ENCODE peak calls at places on chromosomes 4 and X, in eight cellular contexts. M is AG10803, R is A549, P is vagina, X is right atrium auricular region, Q is lower leg skin, I is NB4, T is ovary. G is an unnamed sample.

GRCh38 chr4:114041117-114041475 is 61.6 kb upstream of the ARSJ start:
- DNase-seq in M (peak), R (no peak), P (no peak), X (no peak), Q (no peak), I (no peak), T (no peak), G (no peak)

GRCh38 chr4:119271361-119272085 is 50.4 kb downstream of the FABP2 start:
- DNase-seq in M (no peak), R (no peak), P (no peak), X (no peak), Q (no peak), I (no peak), T (no peak), G (no peak)

GRCh38 chrX:64570204-64570603 is 175.0 kb upstream of the MTMR8 start:
- DNase-seq in M (no peak), R (no peak), P (no peak), X (no peak), Q (no peak), I (peak), T (no peak), G (no peak)

GRCh38 chr4:145895056-145895455 is 43.6 kb downstream of the ZNF827 start:
- DNase-seq in M (no peak), R (no peak), P (no peak), X (no peak), Q (no peak), I (no peak), T (no peak), G (no peak)

GRCh38 chrX:30831082-30831481 is 58.0 kb downstream of the TAB3 start:
- DNase-seq in M (no peak), R (no peak), P (no peak), X (no peak), Q (no peak), I (no peak), T (no peak), G (no peak)

GRCh38 chrX:18424482-18425198 is 768 bp upstream of the CDKL5 start:
- DNase-seq in M (peak), R (peak), P (no peak), X (no peak), Q (no peak), I (peak), T (peak), G (peak)

GRCh38 chrX:101410461-101410860 is 2.4 kb downstream of the HNRNPH2 start:
- DNase-seq in M (no peak), R (no peak), P (no peak), X (no peak), Q (no peak), I (no peak), T (no peak), G (no peak)

GRCh38 chr4:70930530-70931256 is 28.5 kb downstream of the MOB1B start:
- DNase-seq in M (no peak), R (no peak), P (no peak), X (no peak), Q (no peak), I (no peak), T (no peak), G (no peak)

GRCh38 chrX:23803931-23804381 is 21.0 kb downstream of the SAT1 start:
- DNase-seq in M (peak), R (peak), P (no peak), X (no peak), Q (no peak), I (no peak), T (no peak), G (peak)

GRCh38 chrX:23799469-23800065 is 16.6 kb downstream of the SAT1 start:
- DNase-seq in M (peak), R (no peak), P (no peak), X (no peak), Q (no peak), I (no peak), T (no peak), G (no peak)

GRCh38 chrX:23804578-23804977 is 21.6 kb downstream of the SAT1 start:
- DNase-seq in M (no peak), R (no peak), P (no peak), X (no peak), Q (no peak), I (no peak), T (no peak), G (no peak)

GRCh38 chrX:23805379-23805778 is 22.4 kb downstream of the SAT1 start:
- DNase-seq in M (no peak), R (no peak), P (no peak), X (no peak), Q (no peak), I (no peak), T (no peak), G (no peak)

DNA sequence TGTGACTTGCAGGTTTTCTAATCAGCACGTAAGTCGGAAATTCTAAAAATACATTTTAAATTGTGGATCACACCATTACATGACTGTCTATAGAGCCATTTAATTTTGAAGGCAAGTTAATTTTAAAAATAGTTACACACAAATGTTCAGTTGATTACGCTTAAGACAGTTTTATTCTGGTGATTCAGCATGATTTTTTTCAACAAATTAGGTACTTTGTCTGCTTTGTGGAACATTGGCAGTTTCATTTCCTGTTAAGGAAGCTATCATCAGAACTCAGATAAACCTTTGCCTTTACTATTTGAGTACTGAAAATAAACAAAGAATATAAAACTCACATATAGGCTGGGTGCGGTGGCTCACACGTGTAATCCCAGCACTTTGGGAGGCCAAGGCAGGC is 19.5 kb downstream of the SAT1 start:
- DNase-seq in M (no peak), R (no peak), P (no peak), X (no peak), Q (no peak), I (no peak), T (no peak), G (no peak)
- H3K4me3 ChIP-seq in M (no peak), R (no peak), P (no peak), X (no peak), Q (no peak), I (no peak), T (no peak), G (no peak)

DNA sequence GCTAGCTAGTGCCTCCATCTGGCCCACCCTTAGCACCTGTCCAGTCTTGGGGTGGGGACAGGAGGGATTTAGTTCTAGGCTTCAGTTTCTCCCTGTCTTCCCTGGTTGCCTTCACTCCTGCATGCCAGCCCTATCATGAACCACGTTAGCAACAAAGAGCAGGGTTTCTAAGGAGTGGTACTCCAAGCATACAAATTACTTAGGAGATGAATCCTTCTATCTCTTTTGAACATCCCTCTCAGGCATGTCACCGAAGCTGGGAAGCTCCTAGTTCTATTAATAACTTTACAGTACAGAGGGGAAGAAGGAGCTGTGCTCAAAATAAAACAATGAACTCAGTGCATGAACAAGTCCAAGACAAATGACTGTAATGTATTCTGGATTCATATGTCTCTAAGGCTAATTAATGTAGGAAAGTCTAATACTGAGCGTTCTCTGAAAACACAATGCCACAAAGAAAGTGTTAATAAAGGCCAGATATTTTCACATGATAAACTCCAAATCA is 450.6 kb upstream of the RASGEF1B start:
- DNase-seq in M (no peak), R (no peak), P (no peak), X (no peak), Q (no peak), I (no peak), T (no peak), G (no peak)
- TF ChIP-seq CTCF in M (no peak), R (no peak), P (no peak), X (no peak), Q (no peak), I (no peak), T (no peak), G (no peak)

GRCh38 chr4:105896461-105896939 is 1.2 kb downstream of the NPNT start:
- DNase-seq in M (no peak), R (no peak), P (no peak), X (no peak), Q (no peak), I (no peak), T (no peak), G (no peak)

GRCh38 chr4:105894570-105895323 is 524 bp upstream of the NPNT start:
- DNase-seq in M (peak), R (no peak), P (no peak), X (no peak), Q (no peak), I (no peak), T (no peak), G (no peak)

GRCh38 chr4:105895609-105896460 is 564 bp downstream of the NPNT start:
- DNase-seq in M (no peak), R (peak), P (no peak), X (no peak), Q (peak), I (no peak), T (no peak), G (peak)

GRCh38 chr4:105895324-105895608 is at the start of gene NPNT:
- DNase-seq in M (no peak), R (no peak), P (no peak), X (no peak), Q (no peak), I (no peak), T (no peak), G (no peak)

GRCh38 chr4:105896984-105897760 is 1.9 kb downstream of the NPNT start:
- DNase-seq in M (no peak), R (no peak), P (no peak), X (no peak), Q (no peak), I (no peak), T (no peak), G (no peak)
- H3K4me3 ChIP-seq in M (no peak), R (no peak), P (peak), X (no peak), Q (no peak), I (no peak), T (no peak), G (no peak)

GRCh38 chr4:44495136-44495535 is 46.5 kb upstream of the KCTD8 start:
- DNase-seq in M (no peak), R (no peak), P (no peak), X (no peak), Q (no peak), I (no peak), T (no peak), G (no peak)

GRCh38 chr4:44493924-44494323 is 45.3 kb upstream of the KCTD8 start:
- DNase-seq in M (peak), R (peak), P (no peak), X (no peak), Q (no peak), I (peak), T (no peak), G (no peak)
- TF ChIP-seq CTCF in M (peak), R (no peak), P (no peak), X (peak), Q (no peak), I (peak), T (no peak), G (peak)

GRCh38 chrX:155259752-155260151 is 4.5 kb downstream of the RAB39B start:
- DNase-seq in M (no peak), R (no peak), P (no peak), X (no peak), Q (no peak), I (no peak), T (no peak), G (peak)

GRCh38 chrX:155263854-155264628 is at the start of gene RAB39B:
- DNase-seq in M (peak), R (peak), P (no peak), X (peak), Q (peak), I (peak), T (peak), G (peak)

GRCh38 chrX:155266446-155266845 is 2.2 kb upstream of the RAB39B start:
- DNase-seq in M (no peak), R (no peak), P (no peak), X (no peak), Q (no peak), I (no peak), T (no peak), G (no peak)

DNA sequence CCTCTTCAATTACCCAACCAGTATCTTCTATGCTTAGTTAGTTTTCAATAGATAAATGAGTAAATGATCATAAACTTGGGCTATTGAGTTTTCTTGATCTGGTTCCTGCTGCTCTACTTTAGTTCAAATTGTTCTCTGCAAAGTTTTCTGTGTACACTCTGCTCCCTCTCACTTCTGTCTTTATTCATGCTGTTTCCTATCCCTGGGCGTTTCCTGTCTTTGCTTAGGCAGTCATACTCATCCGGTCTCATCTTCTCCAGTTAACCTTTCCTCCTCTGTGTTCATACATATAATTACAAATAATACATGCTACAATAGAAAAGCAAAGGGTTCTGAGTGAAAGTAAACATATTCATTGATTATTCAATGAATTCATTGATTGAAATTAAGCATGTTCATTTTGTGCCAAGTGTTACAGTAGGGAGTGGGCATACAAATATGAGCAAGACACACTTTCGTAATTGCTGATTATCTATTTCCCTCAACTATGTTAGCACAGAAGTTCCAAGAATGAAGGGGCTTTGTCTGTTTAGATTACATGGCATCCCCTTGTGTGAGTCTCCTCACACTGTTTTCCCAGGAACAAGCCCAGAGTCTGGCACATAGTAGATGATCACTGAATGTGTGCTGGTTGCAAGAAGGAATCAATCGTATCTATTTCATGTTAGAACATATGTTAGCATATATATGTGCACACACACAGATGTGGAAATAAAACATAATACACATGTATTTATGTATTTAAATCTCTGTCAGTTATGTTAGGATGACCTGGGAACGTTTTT is 1.1 kb downstream of the RAB39B start:
- DNase-seq in M (no peak), R (no peak), P (no peak), X (no peak), Q (no peak), I (no peak), T (no peak), G (no peak)
- H3K4me3 ChIP-seq in M (no peak), R (peak), P (peak), X (no peak), Q (no peak), I (no peak), T (no peak), G (no peak)

GRCh38 chr4:89752932-89753598 is 83.9 kb downstream of the SNCA start:
- DNase-seq in M (peak), R (no peak), P (no peak), X (no peak), Q (peak), I (no peak), T (peak), G (peak)

GRCh38 chr4:89753601-89754066 is 83.3 kb downstream of the SNCA start:
- DNase-seq in M (peak), R (peak), P (no peak), X (no peak), Q (no peak), I (no peak), T (no peak), G (no peak)

GRCh38 chr4:89757154-89757723 is 79.7 kb downstream of the SNCA start:
- DNase-seq in M (no peak), R (no peak), P (no peak), X (no peak), Q (no peak), I (no peak), T (no peak), G (no peak)

GRCh38 chr4:89754531-89754930 is 82.4 kb downstream of the SNCA start:
- DNase-seq in M (peak), R (no peak), P (no peak), X (no peak), Q (no peak), I (no peak), T (no peak), G (no peak)

DNA sequence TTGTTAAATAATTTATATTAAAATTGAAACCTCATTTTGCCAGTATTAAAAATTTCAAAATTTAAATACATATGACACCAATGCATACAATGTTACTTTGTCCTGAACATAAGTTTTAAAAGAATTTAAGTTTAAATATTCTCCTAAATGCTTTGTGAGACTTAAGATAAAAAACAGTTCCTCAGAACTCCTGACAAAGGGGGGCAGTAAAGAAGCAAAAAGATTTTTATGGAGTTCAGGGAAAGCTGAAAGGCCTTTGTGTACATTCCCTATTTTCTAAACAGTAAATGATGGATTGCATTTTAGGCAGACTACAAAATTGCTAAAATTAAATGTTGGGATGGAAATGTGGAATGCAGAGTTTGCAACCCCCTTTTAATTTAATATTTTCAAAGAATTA is 81.8 kb downstream of the SNCA start:
- DNase-seq in M (no peak), R (no peak), P (no peak), X (no peak), Q (no peak), I (no peak), T (no peak), G (no peak)
- TF ChIP-seq CTCF in M (peak), R (no peak), P (no peak), X (no peak), Q (no peak), I (no peak), T (no peak), G (no peak)

G was measured in adrenal gland.